ENCODE peak calls at places on chromosomes 11 and 22, in six cellular contexts. W is suprapubic skin, T is IMR-90, H is tibial nerve, J is right lobe of liver, X is Peyer's patch. U is an unnamed sample.
A peak's percentile ranks its signal among the peaks of the same experiment; 100 is the strongest.

GRCh38 chr11:115585361-115586024 is 81.3 kb upstream of the CADM1 start:
- DNase-seq in X (no peak), T (no peak), J (no peak), W (no peak), H (no peak), U (no peak)

GRCh38 chr11:69862797-69863543 is 43.8 kb upstream of the FGF3 start:
- DNase-seq in T (no peak), X (peak; percentile 30), W (peak; percentile 54), J (no peak), H (no peak), U (no peak)

GRCh38 chr11:94129505-94130335 is 1.1 kb downstream of the PANX1 start:
- DNase-seq in X (peak; percentile 91), T (peak; percentile 39), H (peak; percentile 48), J (no peak), W (no peak), U (no peak)

GRCh38 chr22:19764636-19765476 is 4.3 kb downstream of the TBX1 start:
- DNase-seq in T (no peak), J (no peak), H (no peak), X (no peak), W (no peak), U (no peak)

GRCh38 chr22:26584010-26584409 is 5.9 kb downstream of the TPST2 start:
- DNase-seq in J (no peak), T (no peak), X (no peak), W (no peak), H (no peak), U (no peak)

GRCh38 chr11:19316434-19316833 is 75.7 kb upstream of the E2F8 start:
- DNase-seq in W (no peak), X (no peak), H (peak; percentile 49), J (no peak), T (no peak), U (peak; percentile 30)

GRCh38 chr11:67268036-67268683 is 1.9 kb downstream of the GRK2 start:
- DNase-seq in J (peak; percentile 26), H (no peak), W (no peak), T (no peak), X (peak; percentile 51), U (no peak)

GRCh38 chr11:107563702-107564101 is 1.8 kb downstream of the ALKBH8 start:
- DNase-seq in H (peak; percentile 38), X (no peak), W (no peak), T (peak; percentile 66), J (no peak), U (peak; percentile 68)

GRCh38 chr11:134763030-134763388 is 351.0 kb upstream of the B3GAT1 start:
- DNase-seq in W (no peak), X (no peak), J (no peak), H (no peak), T (no peak), U (no peak)

GRCh38 chr22:46551321-46551720 is 13.9 kb upstream of the CELSR1 start:
- DNase-seq in T (no peak), J (no peak), W (no peak), H (no peak), X (no peak), U (no peak)

GRCh38 chr22:47355776-47356432 is 593.5 kb downstream of the TBC1D22A start:
- DNase-seq in X (no peak), W (peak; percentile 41), J (no peak), T (no peak), H (no peak), U (peak; percentile 1)

GRCh38 chr11:121466063-121466794 is 13.5 kb upstream of the SORL1-AS1 start:
- DNase-seq in T (peak; percentile 95), X (peak; percentile 98), J (peak; percentile 94), H (peak; percentile 58), W (peak; percentile 93), U (peak; percentile 93)

GRCh38 chr11:123838199-123838598 is 32.0 kb upstream of the OR6M1 start:
- DNase-seq in H (no peak), T (no peak), X (no peak), J (no peak), W (no peak), U (no peak)

GRCh38 chr11:130318031-130318673 is 3.4 kb upstream of the ZBTB44 start:
- DNase-seq in X (no peak), T (no peak), W (no peak), J (no peak), H (no peak), U (no peak)

GRCh38 chr11:70680781-70681281 is 282.5 kb downstream of the CTTN start:
- DNase-seq in W (no peak), T (no peak), J (no peak), H (no peak), X (no peak), U (no peak)

GRCh38 chr22:19998991-19999820 is 17.4 kb downstream of the ARVCF start:
- DNase-seq in J (no peak), T (no peak), W (no peak), H (no peak), X (no peak), U (no peak)

GRCh38 chr11:19080579-19080993 is 20.1 kb upstream of the MRGPRX2 start:
- DNase-seq in T (peak; percentile 26), X (no peak), J (no peak), W (no peak), H (no peak), U (peak; percentile 55)

GRCh38 chr11:705646-706438 is at the start of gene EPS8L2:
- DNase-seq in H (no peak), T (no peak), X (peak; percentile 94), J (peak; percentile 89), W (no peak), U (no peak)

GRCh38 chr11:67468509-67468834 is 579 bp downstream of the TMEM134 start:
- DNase-seq in J (no peak), H (no peak), W (no peak), X (no peak), T (no peak), U (no peak)

GRCh38 chr11:47843354-47844060 is 4.6 kb downstream of the NUP160 start:
- DNase-seq in T (peak; percentile 7), H (no peak), J (no peak), X (no peak), W (no peak), U (no peak)

GRCh38 chr11:24496371-24496727 is 504 bp upstream of the LUZP2 start:
- DNase-seq in H (no peak), J (no peak), T (peak; percentile 18), W (no peak), X (no peak), U (no peak)

GRCh38 chr11:66126808-66127555 is 56.9 kb downstream of the PACS1 start:
- DNase-seq in T (peak; percentile 79), H (peak; percentile 48), W (no peak), J (no peak), X (no peak), U (peak; percentile 86)

GRCh38 chr11:131412061-131412460 is 41.6 kb downstream of the NTM start:
- DNase-seq in W (no peak), T (no peak), J (no peak), H (no peak), X (no peak), U (no peak)

GRCh38 chr22:28222571-28222970 is 303.5 kb upstream of the PITPNB start:
- DNase-seq in W (no peak), J (no peak), H (no peak), T (no peak), X (no peak), U (no peak)
- H3K4me1 ChIP-seq in W (no peaks in the 10 kb centered on the region), J (no peaks in the 10 kb centered on the region), H (peaks cover 7% of the 10 kb centered on the region), T (peaks cover 3% of the 10 kb centered on the region), X (no peaks in the 10 kb centered on the region), U (no peaks in the 10 kb centered on the region)

GRCh38 chr22:42074153-42074750 is at the start of gene PHETA2:
- DNase-seq in X (peak; percentile 76), J (peak; percentile 47), W (peak; percentile 82), T (peak; percentile 25), H (peak; percentile 37), U (no peak)
- TF ChIP-seq POLR2A in X (peak; percentile 13), J (no peak), W (no peak), T (peak; percentile 42), H (no peak), U (no peak)

GRCh38 chr11:113850188-113850587 is 25.2 kb downstream of the USP28 start:
- DNase-seq in T (no peak), H (no peak), W (no peak), X (no peak), J (no peak), U (no peak)
- H3K4me1 ChIP-seq in T (no peaks in the 10 kb centered on the region), H (no peaks in the 10 kb centered on the region), W (no peaks in the 10 kb centered on the region), X (no peaks in the 10 kb centered on the region), J (no peaks in the 10 kb centered on the region), U (no peaks in the 10 kb centered on the region)

DNA sequence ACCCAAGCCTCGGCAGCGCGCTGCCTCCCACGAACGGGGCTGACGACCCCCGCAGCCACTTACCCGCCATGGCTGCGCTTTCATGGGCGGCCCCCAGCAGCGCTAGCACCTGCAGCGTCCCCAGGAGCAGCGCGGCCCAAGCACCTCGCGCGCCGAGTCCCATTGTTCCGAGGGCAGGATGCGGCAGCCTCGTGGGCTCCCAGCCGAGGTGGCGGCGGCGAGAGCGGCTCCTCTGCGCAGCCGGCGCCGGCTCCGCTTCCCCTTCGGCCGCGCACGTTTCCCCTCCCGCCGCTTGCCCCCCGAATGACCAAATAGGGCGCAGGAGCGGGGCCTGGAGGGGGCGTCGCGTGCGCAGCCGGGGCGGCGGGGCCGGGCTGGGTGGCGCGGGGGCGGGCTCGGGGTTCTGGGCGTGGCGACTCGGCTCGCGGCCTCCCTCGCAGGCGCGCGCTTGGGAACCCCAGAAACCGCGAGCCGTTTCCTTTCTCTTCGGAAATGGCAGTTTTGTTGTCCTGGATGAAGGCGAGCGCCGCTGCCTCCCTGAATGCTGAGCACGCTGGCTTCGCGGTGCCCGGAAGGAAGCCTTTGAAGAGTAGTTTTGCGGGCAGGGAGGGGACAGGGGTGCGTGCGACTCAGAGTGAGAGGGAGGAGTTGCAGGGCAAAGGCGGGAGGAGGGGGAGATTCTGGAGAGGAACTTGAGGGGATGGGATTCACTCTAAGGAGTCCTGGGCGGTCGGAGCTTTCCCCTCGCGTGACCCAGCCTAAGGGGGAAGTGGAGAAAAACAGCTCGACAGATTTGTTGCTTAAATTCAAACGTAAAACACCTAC is at the start of gene TMEM123:
- DNase-seq in H (peak; percentile 67), X (peak; percentile 88), W (peak; percentile 86), J (peak; percentile 92), T (peak; percentile 58), U (peak; percentile 87)
- TF ChIP-seq POLR2A in H (peak; percentile 7), X (peak; percentile 53), W (no peak), J (peak; percentile 71), T (no peak), U (no peak)

GRCh38 chr11:68838572-68838964 is 3.1 kb downstream of the CPT1A start:
- DNase-seq in T (no peak), H (no peak), W (no peak), J (no peak), X (no peak), U (peak; percentile 55)
- H3K4me1 ChIP-seq in T (peaks cover 24% of the 10 kb centered on the region), H (peaks cover 52% of the 10 kb centered on the region), W (peaks cover 86% of the 10 kb centered on the region), J (peaks cover 3% of the 10 kb centered on the region), X (peaks cover 69% of the 10 kb centered on the region), U (peaks cover 46% of the 10 kb centered on the region)

GRCh38 chr22:44448271-44448780 is 49.7 kb downstream of the RTL6 start:
- DNase-seq in J (no peak), T (peak; percentile 94), X (peak; percentile 50), W (peak; percentile 73), H (peak; percentile 54), U (peak; percentile 66)

GRCh38 chr22:44449683-44450425 is 48.2 kb downstream of the RTL6 start:
- DNase-seq in X (peak; percentile 24), T (no peak), J (no peak), W (peak; percentile 65), H (no peak), U (no peak)

GRCh38 chr22:44450503-44450902 is 47.5 kb downstream of the RTL6 start:
- DNase-seq in T (no peak), H (no peak), X (no peak), W (peak; percentile 76), J (no peak), U (no peak)

GRCh38 chr22:44451016-44451415 is 47.0 kb downstream of the RTL6 start:
- DNase-seq in J (no peak), T (no peak), W (peak; percentile 15), X (peak; percentile 15), H (no peak), U (no peak)

GRCh38 chr22:44449061-44449682 is 48.9 kb downstream of the RTL6 start:
- DNase-seq in J (no peak), X (peak; percentile 36), W (peak; percentile 62), T (peak; percentile 93), H (no peak), U (no peak)
- TF ChIP-seq POLR2A in J (no peak), X (no peak), W (no peak), T (no peak), H (no peak), U (no peak)

U was measured in testis.